ENCODE peak calls at places on chromosomes 7 and 10, in eight cellular contexts. W, S, P, C, O, X, A and Y are unnamed samples.

GRCh38 chr10:16232441-16232840 is 204.4 kb upstream of the PTER start:
- DNase-seq in O (no peak), P (no peak), X (no peak), S (no peak), A (no peak), C (no peak), W (no peak), Y (peak)

GRCh38 chr10:58266826-58267712 is 625 bp downstream of the IPMK start:
- DNase-seq in O (peak), W (peak), S (peak), P (peak), X (no peak), C (peak), A (peak), Y (peak)

GRCh38 chr10:87864497-87865059 is 1.2 kb downstream of the PTEN start:
- DNase-seq in C (no peak), X (peak), S (no peak), A (no peak), W (no peak), P (no peak), O (peak), Y (peak)

GRCh38 chr10:114684822-114685209 is 26.7 kb upstream of the ABLIM1 start:
- DNase-seq in O (peak), X (no peak), S (no peak), A (no peak), C (no peak), W (no peak), P (no peak), Y (no peak)

GRCh38 chr10:79014796-79015195 is 54.0 kb upstream of the ZMIZ1 start:
- DNase-seq in X (no peak), S (no peak), W (no peak), C (no peak), O (no peak), A (no peak), P (no peak), Y (no peak)

GRCh38 chr7:162583-163297 is 29.6 kb upstream of the FAM20C start:
- DNase-seq in S (no peak), C (peak), W (no peak), A (no peak), P (no peak), O (no peak), X (no peak), Y (peak)

GRCh38 chr10:58967551-58968418 is 208.7 kb upstream of the PHYHIPL start:
- DNase-seq in O (peak), P (peak), W (no peak), X (peak), C (peak), S (no peak), A (peak), Y (no peak)

GRCh38 chr10:89369142-89370105 is 8.4 kb upstream of the IFIT1B start:
- DNase-seq in X (peak), A (no peak), C (no peak), P (peak), W (no peak), S (no peak), O (no peak), Y (no peak)

GRCh38 chr10:121910673-121911420 is 17.0 kb downstream of the ATE1 start:
- DNase-seq in C (no peak), W (peak), X (no peak), O (no peak), S (no peak), P (no peak), A (no peak), Y (no peak)

GRCh38 chr10:86256690-86257315 is 109.8 kb downstream of the GRID1 start:
- DNase-seq in O (no peak), A (no peak), P (peak), W (no peak), S (no peak), X (no peak), C (no peak), Y (no peak)

GRCh38 chr10:112953760-112954159 is 3.7 kb downstream of the TCF7L2 start:
- DNase-seq in X (no peak), P (no peak), W (peak), A (no peak), O (no peak), C (no peak), S (no peak), Y (peak)

GRCh38 chr7:133822001-133822641 is 305.0 kb upstream of the LRGUK start:
- DNase-seq in X (no peak), O (no peak), W (no peak), A (no peak), P (no peak), S (no peak), C (no peak), Y (no peak)

GRCh38 chr10:79063661-79064490 is 4.9 kb upstream of the ZMIZ1 start:
- DNase-seq in O (no peak), A (no peak), W (no peak), P (no peak), X (no peak), S (no peak), C (peak), Y (no peak)

GRCh38 chr10:7545256-7545655 is 121.5 kb downstream of the ITIH5 start:
- DNase-seq in S (no peak), C (no peak), O (no peak), P (no peak), A (no peak), X (no peak), W (no peak), Y (no peak)

GRCh38 chr10:88687853-88688467 is 18.1 kb upstream of the LIPK start:
- DNase-seq in S (no peak), P (no peak), O (peak), X (peak), C (no peak), A (no peak), W (peak), Y (peak)

GRCh38 chr7:40331915-40332314 is 197.1 kb downstream of the SUGCT start:
- DNase-seq in A (no peak), O (no peak), W (no peak), S (no peak), P (no peak), X (no peak), C (no peak), Y (no peak)

GRCh38 chr10:484441-484924 is 205.0 kb downstream of the DIP2C start:
- DNase-seq in A (no peak), X (no peak), S (no peak), W (no peak), C (no peak), P (peak), O (no peak), Y (no peak)

GRCh38 chr10:69869291-69869841 is 67.7 kb downstream of the COL13A1 start:
- DNase-seq in A (no peak), O (no peak), P (no peak), X (no peak), W (no peak), C (no peak), S (no peak), Y (no peak)

GRCh38 chr7:99489235-99489634 is 10.8 kb downstream of the ZNF394 start:
- DNase-seq in W (no peak), S (no peak), P (no peak), O (peak), C (no peak), X (no peak), A (no peak), Y (peak)

GRCh38 chr7:137920637-137921473 is 74.1 kb upstream of the DGKI start:
- DNase-seq in X (no peak), P (no peak), W (no peak), O (no peak), S (no peak), C (no peak), A (no peak), Y (no peak)

GRCh38 chr7:140127360-140128127 is 49.2 kb downstream of the KDM7A start:
- DNase-seq in X (no peak), S (no peak), P (no peak), W (no peak), O (no peak), C (no peak), A (no peak), Y (no peak)

GRCh38 chr10:21953585-21954057 is 49.9 kb downstream of the DNAJC1 start:
- DNase-seq in P (no peak), X (no peak), S (no peak), C (no peak), A (no peak), W (peak), O (peak), Y (peak)

GRCh38 chr10:116212756-116213155 is 60.2 kb downstream of the GFRA1 start:
- DNase-seq in C (no peak), X (no peak), W (no peak), O (no peak), P (no peak), S (no peak), A (no peak), Y (no peak)

GRCh38 chr10:116538461-116538860 is 7.3 kb upstream of the PNLIP start:
- DNase-seq in X (no peak), S (no peak), P (no peak), O (no peak), A (no peak), W (no peak), C (no peak), Y (no peak)

GRCh38 chr7:31663072-31663471 is 23.9 kb upstream of the PPP1R17 start:
- DNase-seq in X (no peak), W (no peak), C (no peak), S (no peak), O (peak), P (no peak), A (no peak), Y (peak)

GRCh38 chr10:89378006-89378627 is at the start of gene IFIT1B:
- DNase-seq in X (peak), O (no peak), W (no peak), A (no peak), S (no peak), P (no peak), C (no peak), Y (no peak)

GRCh38 chr10:3248526-3249255 is 76.1 kb upstream of the PITRM1 start:
- DNase-seq in W (peak), X (no peak), C (no peak), O (no peak), S (no peak), A (no peak), P (no peak), Y (no peak)

GRCh38 chr7:3673524-3673923 is 372.5 kb downstream of the SDK1 start:
- DNase-seq in P (no peak), O (peak), X (no peak), S (peak), A (no peak), C (no peak), W (peak), Y (peak)

GRCh38 chr7:43456200-43456599 is 126.7 kb upstream of the STK17A start:
- DNase-seq in S (no peak), X (no peak), A (no peak), P (no peak), O (peak), C (no peak), W (no peak), Y (peak)

GRCh38 chr10:7425691-7426090 is 14.9 kb upstream of the SFMBT2 start:
- DNase-seq in O (no peak), P (no peak), S (no peak), A (no peak), X (no peak), W (no peak), C (no peak), Y (no peak)

GRCh38 chr10:88038268-88038667 is 174.8 kb downstream of the PTEN start:
- DNase-seq in C (no peak), S (no peak), P (no peak), W (no peak), O (no peak), X (no peak), A (no peak), Y (no peak)

GRCh38 chr7:20019757-20020432 is 197.3 kb downstream of the MACC1 start:
- DNase-seq in O (no peak), C (no peak), A (no peak), P (no peak), S (no peak), X (no peak), W (no peak), Y (no peak)

GRCh38 chr10:132405463-132405991 is 8.5 kb downstream of the PWWP2B start:
- DNase-seq in P (no peak), C (no peak), A (no peak), O (no peak), W (no peak), X (no peak), S (no peak), Y (no peak)

GRCh38 chr10:154348-154747 is 19.1 kb downstream of the ZMYND11 start:
- DNase-seq in W (no peak), P (no peak), X (no peak), A (no peak), O (no peak), S (no peak), C (no peak), Y (no peak)

GRCh38 chr10:88193018-88193417 is 329.6 kb downstream of the PTEN start:
- DNase-seq in S (no peak), W (no peak), P (no peak), C (no peak), X (no peak), O (no peak), A (no peak), Y (no peak)

GRCh38 chr10:76306859-76307258 is 875.4 kb downstream of the LRMDA start:
- DNase-seq in C (no peak), O (no peak), S (no peak), X (no peak), W (no peak), A (no peak), P (no peak), Y (no peak)

GRCh38 chr10:3097160-3097559 is 29.8 kb downstream of the PFKP start:
- DNase-seq in X (no peak), A (no peak), W (no peak), P (no peak), C (no peak), O (no peak), S (no peak), Y (no peak)

GRCh38 chr10:92829042-92829785 is 19.1 kb upstream of the EXOC6 start:
- DNase-seq in W (no peak), C (no peak), O (peak), A (no peak), X (no peak), S (no peak), P (no peak), Y (peak)

GRCh38 chr10:64379898-64380297 is 858.7 kb downstream of the REEP3 start:
- DNase-seq in W (no peak), A (no peak), C (no peak), S (no peak), P (peak), X (no peak), O (peak), Y (peak)